ENCODE peak calls at places on chromosomes 12 and 14, in five cellular contexts. One of them, this sample, is unnamed. For H3K4me1, the result is how much of the 10 kb centered on the place peaks cover.

GRCh38 chr12:99722690-99723486 is 75.3 kb downstream of the GARIN6 start:
- DNase-seq in IMR-90: no peak
- DNase-seq in mammary epithelial cell: no peak
- DNase-seq in colonic mucosa: no peak
- DNase-seq in keratinocyte: no peak
- DNase-seq in this sample: no peak

GRCh38 chr12:31322651-31323248 is 3.2 kb downstream of the SINHCAF start:
- DNase-seq in colonic mucosa: peak
- DNase-seq in IMR-90: peak
- DNase-seq in mammary epithelial cell: peak
- DNase-seq in keratinocyte: no peak
- DNase-seq in this sample: peak

GRCh38 chr12:12704593-12705230 is 8.7 kb upstream of the GPR19 start:
- DNase-seq in IMR-90: peak
- DNase-seq in colonic mucosa: peak
- DNase-seq in mammary epithelial cell: peak
- DNase-seq in keratinocyte: peak
- DNase-seq in this sample: peak

GRCh38 chr12:66280573-66280972 is 21.7 kb upstream of the HELB start:
- DNase-seq in mammary epithelial cell: no peak
- DNase-seq in IMR-90: no peak
- DNase-seq in colonic mucosa: no peak
- DNase-seq in keratinocyte: no peak
- DNase-seq in this sample: no peak

GRCh38 chr12:44000309-44000952 is 164.6 kb downstream of the TMEM117 start:
- DNase-seq in IMR-90: peak
- DNase-seq in colonic mucosa: peak
- DNase-seq in mammary epithelial cell: peak
- DNase-seq in keratinocyte: peak
- DNase-seq in this sample: peak

GRCh38 chr12:89880695-89881350 is 172.2 kb upstream of the ATP2B1 start:
- DNase-seq in keratinocyte: no peak
- DNase-seq in mammary epithelial cell: no peak
- DNase-seq in IMR-90: no peak
- DNase-seq in colonic mucosa: no peak
- DNase-seq in this sample: no peak

GRCh38 chr12:126688556-126688955 is 1578.4 kb upstream of the TMEM132C start:
- DNase-seq in mammary epithelial cell: no peak
- DNase-seq in colonic mucosa: no peak
- DNase-seq in keratinocyte: no peak
- DNase-seq in IMR-90: no peak
- DNase-seq in this sample: no peak

GRCh38 chr12:67989184-67989965 is at the start of gene IFNG-AS1:
- DNase-seq in mammary epithelial cell: no peak
- DNase-seq in IMR-90: no peak
- DNase-seq in colonic mucosa: no peak
- DNase-seq in keratinocyte: no peak
- DNase-seq in this sample: no peak

GRCh38 chr12:24599737-24600136 is 349.2 kb downstream of the BCAT1 start:
- DNase-seq in mammary epithelial cell: no peak
- DNase-seq in IMR-90: no peak
- DNase-seq in colonic mucosa: no peak
- DNase-seq in keratinocyte: no peak
- DNase-seq in this sample: no peak

GRCh38 chr14:60349663-60350365 is 100.8 kb downstream of the PPM1A start:
- DNase-seq in IMR-90: peak
- DNase-seq in colonic mucosa: peak
- DNase-seq in keratinocyte: no peak
- DNase-seq in mammary epithelial cell: peak
- DNase-seq in this sample: peak

GRCh38 chr12:34402899-34403705 is 380.8 kb downstream of the ALG10 start:
- DNase-seq in mammary epithelial cell: no peak
- DNase-seq in colonic mucosa: peak
- DNase-seq in IMR-90: no peak
- DNase-seq in keratinocyte: no peak
- DNase-seq in this sample: no peak

GRCh38 chr12:68287106-68287505 is 33.7 kb upstream of the IL22 start:
- DNase-seq in colonic mucosa: no peak
- DNase-seq in mammary epithelial cell: no peak
- DNase-seq in keratinocyte: no peak
- DNase-seq in IMR-90: no peak
- DNase-seq in this sample: no peak

GRCh38 chr14:63678538-63678937 is 36.9 kb upstream of the WDR89 start:
- DNase-seq in colonic mucosa: no peak
- DNase-seq in mammary epithelial cell: no peak
- DNase-seq in IMR-90: no peak
- DNase-seq in keratinocyte: no peak
- DNase-seq in this sample: no peak

GRCh38 chr14:64663174-64663573 is 41.0 kb upstream of the PLEKHG3 start:
- DNase-seq in colonic mucosa: no peak
- DNase-seq in IMR-90: peak
- DNase-seq in keratinocyte: no peak
- DNase-seq in mammary epithelial cell: peak
- DNase-seq in this sample: peak

GRCh38 chr12:111180830-111181726 is 187.8 kb downstream of the PHETA1 start:
- DNase-seq in keratinocyte: no peak
- DNase-seq in IMR-90: peak
- DNase-seq in mammary epithelial cell: no peak
- DNase-seq in colonic mucosa: peak
- DNase-seq in this sample: peak

DNA sequence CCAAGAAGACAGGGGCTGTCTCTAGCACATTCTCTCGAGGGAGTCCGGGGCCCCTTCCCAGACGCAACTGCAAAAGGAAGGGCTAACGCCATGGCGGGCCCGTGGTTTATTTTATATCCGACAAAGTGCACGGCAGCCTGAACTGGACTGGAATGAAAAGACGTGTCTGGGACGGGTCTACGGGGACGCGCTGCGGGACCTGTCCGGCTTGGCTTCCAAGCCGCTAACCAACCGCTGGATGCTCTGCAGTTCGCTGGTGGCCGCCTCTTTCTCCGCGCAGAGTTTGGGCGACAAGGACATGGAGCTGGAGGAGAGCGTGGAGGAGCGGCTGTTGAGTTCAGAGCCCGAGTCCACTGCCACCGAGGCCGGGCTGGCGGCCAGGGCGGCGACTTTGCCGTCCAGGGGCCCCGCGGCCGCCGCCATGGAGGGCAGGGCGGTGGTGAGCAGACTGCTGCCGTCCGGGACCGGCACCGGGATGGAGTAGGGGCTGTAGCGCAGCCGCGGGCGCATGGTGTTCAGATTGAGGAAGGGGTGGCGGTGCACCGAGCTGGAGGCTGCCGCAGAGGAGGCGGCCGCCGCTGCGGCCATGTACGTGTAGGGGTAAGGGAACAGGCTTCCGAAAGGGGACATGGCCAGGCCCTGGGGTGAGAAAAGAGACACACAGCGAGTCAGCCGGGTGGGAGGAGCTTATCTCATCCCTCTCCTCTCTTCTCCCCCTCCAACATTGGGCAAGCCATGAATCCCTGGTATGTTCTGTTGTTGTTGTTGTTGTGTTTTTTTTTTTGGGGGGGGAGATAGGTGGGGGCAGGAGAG is 12.1 kb downstream of the TBX3 start:
- DNase-seq in IMR-90: peak
- DNase-seq in mammary epithelial cell: peak
- DNase-seq in keratinocyte: no peak
- DNase-seq in colonic mucosa: no peak
- DNase-seq in this sample: no peak
- H3K4me1 ChIP-seq in IMR-90: under half
- H3K4me1 ChIP-seq in mammary epithelial cell: half or more
- H3K4me1 ChIP-seq in keratinocyte: under half
- H3K4me1 ChIP-seq in colonic mucosa: under half
- H3K4me1 ChIP-seq in this sample: under half

DNA sequence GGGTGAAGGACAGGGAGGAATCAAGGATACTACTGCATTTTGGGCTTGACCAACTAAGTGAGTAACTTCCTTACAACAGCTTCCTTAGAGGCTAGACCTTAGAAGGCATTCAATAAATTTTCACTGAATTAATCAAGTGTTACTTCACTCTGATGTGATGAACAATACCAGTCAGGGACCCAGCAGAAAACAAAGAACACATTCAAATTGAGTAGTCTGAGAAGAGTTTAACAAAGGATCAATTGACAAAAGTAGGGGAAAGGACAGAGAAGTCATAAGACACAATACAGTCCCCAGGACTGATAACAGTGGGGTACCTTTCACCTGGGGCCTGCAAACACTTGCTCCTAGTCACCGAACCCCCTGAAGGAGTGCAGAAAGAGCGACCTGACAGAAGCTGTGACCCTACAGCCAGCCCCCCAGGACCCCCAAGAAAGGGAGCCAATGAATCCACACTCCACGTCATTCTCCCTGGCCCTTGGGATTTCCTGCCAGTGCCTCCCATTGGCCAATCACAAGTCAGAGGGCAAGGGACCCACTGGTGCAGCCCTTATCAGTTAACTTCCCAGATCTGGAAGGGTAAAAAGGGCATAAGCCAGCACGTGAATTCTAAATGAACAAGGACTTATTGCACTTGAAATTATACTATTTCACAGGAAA is 6.9 kb downstream of the ANAPC5 start:
- DNase-seq in keratinocyte: no peak
- DNase-seq in IMR-90: no peak
- DNase-seq in mammary epithelial cell: peak
- DNase-seq in colonic mucosa: no peak
- DNase-seq in this sample: no peak
- H3K27ac ChIP-seq in keratinocyte: no peak
- H3K27ac ChIP-seq in IMR-90: no peak
- H3K27ac ChIP-seq in mammary epithelial cell: no peak
- H3K27ac ChIP-seq in colonic mucosa: no peak
- H3K27ac ChIP-seq in this sample: no peak

GRCh38 chr14:36383674-36384421 is 63.4 kb upstream of the MBIP start:
- DNase-seq in colonic mucosa: no peak
- DNase-seq in mammary epithelial cell: peak
- DNase-seq in keratinocyte: no peak
- DNase-seq in IMR-90: no peak
- DNase-seq in this sample: no peak
- H3K9ac ChIP-seq in colonic mucosa: no peak
- H3K9ac ChIP-seq in mammary epithelial cell: no peak
- H3K9ac ChIP-seq in keratinocyte: no peak
- H3K9ac ChIP-seq in IMR-90: no peak
- H3K9ac ChIP-seq in this sample: no peak

GRCh38 chr12:6547987-6548386 is 7.9 kb downstream of the IFFO1 start:
- DNase-seq in keratinocyte: no peak
- DNase-seq in IMR-90: peak
- DNase-seq in colonic mucosa: no peak
- DNase-seq in mammary epithelial cell: peak
- DNase-seq in this sample: peak

GRCh38 chr12:6547566-6547965 is 8.3 kb downstream of the IFFO1 start:
- DNase-seq in keratinocyte: no peak
- DNase-seq in IMR-90: no peak
- DNase-seq in colonic mucosa: no peak
- DNase-seq in mammary epithelial cell: no peak
- DNase-seq in this sample: no peak

GRCh38 chr12:6548556-6549378 is 7.1 kb downstream of the IFFO1 start:
- DNase-seq in keratinocyte: no peak
- DNase-seq in colonic mucosa: no peak
- DNase-seq in IMR-90: peak
- DNase-seq in mammary epithelial cell: no peak
- DNase-seq in this sample: peak

GRCh38 chr12:6549379-6550151 is 6.3 kb downstream of the IFFO1 start:
- DNase-seq in mammary epithelial cell: no peak
- DNase-seq in IMR-90: no peak
- DNase-seq in keratinocyte: no peak
- DNase-seq in colonic mucosa: no peak
- DNase-seq in this sample: no peak

GRCh38 chr12:6546016-6546415 is 9.8 kb downstream of the IFFO1 start:
- DNase-seq in mammary epithelial cell: no peak
- DNase-seq in IMR-90: no peak
- DNase-seq in colonic mucosa: no peak
- DNase-seq in keratinocyte: no peak
- DNase-seq in this sample: no peak
- H3K4me1 ChIP-seq in mammary epithelial cell: under half
- H3K4me1 ChIP-seq in IMR-90: under half
- H3K4me1 ChIP-seq in colonic mucosa: under half
- H3K4me1 ChIP-seq in keratinocyte: under half
- H3K4me1 ChIP-seq in this sample: under half

GRCh38 chr12:54384591-54385041 is at the start of gene ZNF385A:
- DNase-seq in colonic mucosa: no peak
- DNase-seq in mammary epithelial cell: no peak
- DNase-seq in IMR-90: no peak
- DNase-seq in keratinocyte: no peak
- DNase-seq in this sample: no peak

GRCh38 chr12:54386781-54387467 is 2.4 kb upstream of the ZNF385A start:
- DNase-seq in keratinocyte: no peak
- DNase-seq in colonic mucosa: no peak
- DNase-seq in mammary epithelial cell: no peak
- DNase-seq in IMR-90: no peak
- DNase-seq in this sample: no peak

GRCh38 chr12:54388214-54389138 is 3.9 kb upstream of the ZNF385A start:
- DNase-seq in mammary epithelial cell: no peak
- DNase-seq in colonic mucosa: no peak
- DNase-seq in IMR-90: no peak
- DNase-seq in keratinocyte: no peak
- DNase-seq in this sample: no peak

GRCh38 chr12:54383041-54383609 is 1.4 kb downstream of the ZNF385A start:
- DNase-seq in IMR-90: peak
- DNase-seq in keratinocyte: no peak
- DNase-seq in colonic mucosa: no peak
- DNase-seq in mammary epithelial cell: peak
- DNase-seq in this sample: peak

GRCh38 chr12:54385251-54385914 is 850 bp upstream of the ZNF385A start:
- DNase-seq in IMR-90: no peak
- DNase-seq in mammary epithelial cell: no peak
- DNase-seq in colonic mucosa: no peak
- DNase-seq in keratinocyte: no peak
- DNase-seq in this sample: no peak
- H3K27ac ChIP-seq in IMR-90: no peak
- H3K27ac ChIP-seq in mammary epithelial cell: no peak
- H3K27ac ChIP-seq in colonic mucosa: peak
- H3K27ac ChIP-seq in keratinocyte: peak
- H3K27ac ChIP-seq in this sample: no peak

GRCh38 chr12:53213348-53213747 is 6.3 kb upstream of the ITGB7 start:
- DNase-seq in IMR-90: peak
- DNase-seq in colonic mucosa: peak
- DNase-seq in keratinocyte: no peak
- DNase-seq in mammary epithelial cell: no peak
- DNase-seq in this sample: peak

GRCh38 chr12:53217049-53217929 is 10.2 kb upstream of the ITGB7 start:
- DNase-seq in colonic mucosa: peak
- DNase-seq in keratinocyte: no peak
- DNase-seq in mammary epithelial cell: peak
- DNase-seq in IMR-90: no peak
- DNase-seq in this sample: peak

GRCh38 chr12:53214221-53214620 is 7.2 kb upstream of the ITGB7 start:
- DNase-seq in IMR-90: no peak
- DNase-seq in colonic mucosa: no peak
- DNase-seq in keratinocyte: no peak
- DNase-seq in mammary epithelial cell: no peak
- DNase-seq in this sample: no peak

GRCh38 chr12:53214687-53215455 is 7.8 kb upstream of the ITGB7 start:
- DNase-seq in IMR-90: no peak
- DNase-seq in mammary epithelial cell: no peak
- DNase-seq in keratinocyte: no peak
- DNase-seq in colonic mucosa: no peak
- DNase-seq in this sample: no peak

GRCh38 chr12:53215497-53215896 is 8.4 kb upstream of the ITGB7 start:
- DNase-seq in mammary epithelial cell: no peak
- DNase-seq in IMR-90: no peak
- DNase-seq in colonic mucosa: no peak
- DNase-seq in keratinocyte: no peak
- DNase-seq in this sample: no peak
- H3K9ac ChIP-seq in mammary epithelial cell: no peak
- H3K9ac ChIP-seq in IMR-90: no peak
- H3K9ac ChIP-seq in colonic mucosa: no peak
- H3K9ac ChIP-seq in keratinocyte: no peak
- H3K9ac ChIP-seq in this sample: no peak